ENCODE peak calls at places on chromosomes 16 and 17, in five cellular contexts. T is substantia nigra; Q is COR-L47; R is uterus; W is stimulated activated CD4-positive, alpha-beta T cell treated with anti-CD3 and anti-CD28 coated beads, Interleukin-2, amount 100 ng/mL, for 24 hours. D is an unnamed sample.

GRCh38 chr16:22621571-22622148 is 111.0 kb downstream of the NPIPB5 start:
- DNase-seq in T (no peak), Q (no peak), R (no peak), W (no peak), D (no peak)

GRCh38 chr16:3049921-3050481 is 3.6 kb downstream of the MMP25 start:
- DNase-seq in T (no peak), Q (no peak), R (no peak), W (no peak), D (no peak)

GRCh38 chr17:17320911-17321220 is 17.7 kb downstream of the NT5M start:
- DNase-seq in T (no peak), Q (no peak), R (no peak), W (no peak), D (no peak)

GRCh38 chr17:28258347-28258887 is 60.6 kb upstream of the TMEM97 start:
- DNase-seq in T (no peak), Q (no peak), R (no peak), W (no peak), D (no peak)

GRCh38 chr17:68356520-68356919 is 65.2 kb downstream of the ARSG start:
- DNase-seq in T (no peak), Q (no peak), R (no peak), W (peak; percentile 48), D (no peak)

GRCh38 chr17:63698886-63699637 is 863 bp downstream of the LIMD2 start:
- DNase-seq in T (no peak), Q (no peak), R (no peak), W (peak; percentile 77), D (peak; percentile 77)

GRCh38 chr17:15963670-15964110 is 18.8 kb downstream of the ADORA2B start:
- DNase-seq in T (no peak), Q (no peak), R (no peak), W (no peak), D (no peak)

GRCh38 chr17:63679214-63679613 is 20.7 kb downstream of the LIMD2 start:
- DNase-seq in T (no peak), Q (no peak), R (no peak), W (no peak), D (no peak)

GRCh38 chr17:2174471-2175293 is 119.8 kb downstream of the HIC1 start:
- DNase-seq in T (no peak), Q (no peak), R (peak; percentile 75), W (no peak), D (no peak)

GRCh38 chr16:6856578-6856977 is 476.1 kb upstream of the RBFOX1 start:
- DNase-seq in T (no peak), Q (no peak), R (no peak), W (no peak), D (no peak)

GRCh38 chr17:62627219-62627903 is at the start of gene MRC2:
- DNase-seq in T (no peak), Q (no peak), R (peak; percentile 80), W (peak; percentile 71), D (peak; percentile 80)

GRCh38 chr17:61073799-61074513 is 325.7 kb upstream of the TBX2 start:
- DNase-seq in T (no peak), Q (no peak), R (no peak), W (no peak), D (no peak)

GRCh38 chr16:78297066-78297666 is 197.7 kb downstream of the WWOX start:
- DNase-seq in T (no peak), Q (peak; percentile 6), R (no peak), W (no peak), D (no peak)

GRCh38 chr16:70552675-70553074 is 29.1 kb downstream of the SF3B3 start:
- DNase-seq in T (no peak), Q (no peak), R (no peak), W (no peak), D (no peak)

GRCh38 chr17:2107506-2107905 is 52.6 kb downstream of the HIC1 start:
- DNase-seq in T (no peak), Q (no peak), R (no peak), W (no peak), D (no peak)

GRCh38 chr17:65173284-65173793 is 36.2 kb downstream of the RGS9 start:
- DNase-seq in T (no peak), Q (peak; percentile 12), R (no peak), W (peak; percentile 60), D (peak; percentile 50)

GRCh38 chr17:75832164-75832651 is 12.0 kb downstream of the UNC13D start:
- DNase-seq in T (no peak), Q (no peak), R (peak; percentile 49), W (peak; percentile 38), D (no peak)

D was measured in A673.